ENCODE peak calls at places on chromosomes 11 and 22, in four cellular contexts. One of them, this sample, is unnamed.

GRCh38 chr11:65977621-65978390 is 16.3 kb downstream of the SART1 start:
- DNase-seq in hepatic stellate cell: no peak
- DNase-seq in iPS-NIHi11: no peak
- DNase-seq in adipocyte: no peak
- DNase-seq in this sample: no peak

GRCh38 chr11:63537293-63538101 is 889 bp downstream of the PLAAT4 start:
- DNase-seq in hepatic stellate cell: peak; percentile 31
- DNase-seq in iPS-NIHi11: no peak
- DNase-seq in adipocyte: peak; percentile 63
- DNase-seq in this sample: no peak

GRCh38 chr22:28883657-28883916 is 215 bp downstream of the ZNRF3 start:
- DNase-seq in adipocyte: no peak
- DNase-seq in hepatic stellate cell: no peak
- DNase-seq in iPS-NIHi11: no peak
- DNase-seq in this sample: no peak

GRCh38 chr22:37012956-37013355 is 6.3 kb downstream of the TST start:
- DNase-seq in hepatic stellate cell: no peak
- DNase-seq in iPS-NIHi11: no peak
- DNase-seq in adipocyte: no peak
- DNase-seq in this sample: no peak

GRCh38 chr11:90391756-90392155 is 168.9 kb upstream of the CHORDC1 start:
- DNase-seq in adipocyte: no peak
- DNase-seq in hepatic stellate cell: no peak
- DNase-seq in iPS-NIHi11: no peak
- DNase-seq in this sample: no peak

GRCh38 chr11:86257446-86257845 is 12.9 kb downstream of the EED start:
- DNase-seq in hepatic stellate cell: no peak
- DNase-seq in adipocyte: no peak
- DNase-seq in iPS-NIHi11: no peak
- DNase-seq in this sample: no peak

GRCh38 chr11:115944596-115944995 is 440.4 kb upstream of the CADM1 start:
- DNase-seq in hepatic stellate cell: no peak
- DNase-seq in adipocyte: no peak
- DNase-seq in iPS-NIHi11: no peak
- DNase-seq in this sample: no peak

GRCh38 chr11:762421-763072 is 14.7 kb downstream of the GATD1 start:
- DNase-seq in hepatic stellate cell: peak; percentile 87
- DNase-seq in adipocyte: peak; percentile 70
- DNase-seq in iPS-NIHi11: peak; percentile 59
- DNase-seq in this sample: peak; percentile 65

GRCh38 chr11:73530109-73530508 is 67.8 kb downstream of the FAM168A start:
- DNase-seq in hepatic stellate cell: no peak
- DNase-seq in iPS-NIHi11: no peak
- DNase-seq in adipocyte: no peak
- DNase-seq in this sample: no peak

GRCh38 chr11:2213384-2213842 is 41.8 kb upstream of the TH start:
- DNase-seq in adipocyte: no peak
- DNase-seq in hepatic stellate cell: no peak
- DNase-seq in iPS-NIHi11: peak; percentile 60
- DNase-seq in this sample: no peak

GRCh38 chr22:37643225-37643847 is 3.9 kb downstream of the SH3BP1 start:
- DNase-seq in hepatic stellate cell: peak; percentile 91
- DNase-seq in adipocyte: peak; percentile 89
- DNase-seq in iPS-NIHi11: peak; percentile 89
- DNase-seq in this sample: peak; percentile 73

GRCh38 chr11:45994421-45995341 is 72.2 kb downstream of the LARGE2 start:
- DNase-seq in adipocyte: peak; percentile 56
- DNase-seq in hepatic stellate cell: no peak
- DNase-seq in iPS-NIHi11: peak; percentile 43
- DNase-seq in this sample: no peak

This sample was measured in SJSA1.